ENCODE peak calls at places on chromosomes 13 and 19, in four cellular contexts. One of them, this sample, is unnamed. For H3K4me1, the result is how much of the 10 kb centered on the place peaks cover.

GRCh38 chr19:18300930-18301717 is 19.7 kb upstream of the JUND start:
- DNase-seq in lower lobe of right lung: peak
- DNase-seq in ovary: peak
- DNase-seq in neural progenitor cell: no peak
- DNase-seq in this sample: no peak

GRCh38 chr19:8041553-8041952 is 11.0 kb upstream of the CCL25 start:
- DNase-seq in lower lobe of right lung: no peak
- DNase-seq in ovary: no peak
- DNase-seq in neural progenitor cell: no peak
- DNase-seq in this sample: no peak

GRCh38 chr13:40672310-40673060 is 6.0 kb upstream of the FOXO1 start:
- DNase-seq in lower lobe of right lung: no peak
- DNase-seq in ovary: no peak
- DNase-seq in neural progenitor cell: no peak
- DNase-seq in this sample: no peak

GRCh38 chr13:100434010-100434763 is 154.4 kb downstream of the GGACT start:
- DNase-seq in neural progenitor cell: no peak
- DNase-seq in lower lobe of right lung: no peak
- DNase-seq in ovary: no peak
- DNase-seq in this sample: no peak

GRCh38 chr19:53898680-53899341 is 10.3 kb upstream of the CACNG7 start:
- DNase-seq in lower lobe of right lung: no peak
- DNase-seq in neural progenitor cell: peak
- DNase-seq in ovary: no peak
- DNase-seq in this sample: no peak

GRCh38 chr13:43085545-43085944 is 62.2 kb downstream of the DNAJC15 start:
- DNase-seq in ovary: no peak
- DNase-seq in neural progenitor cell: no peak
- DNase-seq in lower lobe of right lung: no peak
- DNase-seq in this sample: no peak

GRCh38 chr13:23510979-23511735 is 59.1 kb upstream of the TNFRSF19 start:
- DNase-seq in neural progenitor cell: peak
- DNase-seq in lower lobe of right lung: no peak
- DNase-seq in ovary: no peak
- DNase-seq in this sample: no peak

GRCh38 chr13:28478127-28478526 is 16.8 kb downstream of the FLT1 start:
- DNase-seq in ovary: no peak
- DNase-seq in lower lobe of right lung: no peak
- DNase-seq in neural progenitor cell: no peak
- DNase-seq in this sample: no peak

GRCh38 chr19:52660981-52661380 is 22.8 kb upstream of the ZNF83 start:
- DNase-seq in neural progenitor cell: no peak
- DNase-seq in ovary: no peak
- DNase-seq in lower lobe of right lung: no peak
- DNase-seq in this sample: no peak

GRCh38 chr19:40982594-40983101 is 8.4 kb upstream of the CYP2B6 start:
- DNase-seq in lower lobe of right lung: no peak
- DNase-seq in ovary: no peak
- DNase-seq in neural progenitor cell: no peak
- DNase-seq in this sample: no peak

GRCh38 chr13:111373486-111373885 is 53.0 kb downstream of the TEX29 start:
- DNase-seq in ovary: no peak
- DNase-seq in lower lobe of right lung: no peak
- DNase-seq in neural progenitor cell: no peak
- DNase-seq in this sample: no peak

GRCh38 chr13:110680852-110681251 is 25.1 kb downstream of the CARS2 start:
- DNase-seq in lower lobe of right lung: no peak
- DNase-seq in ovary: no peak
- DNase-seq in neural progenitor cell: peak
- DNase-seq in this sample: no peak

GRCh38 chr13:35994131-35994966 is 136.8 kb downstream of the DCLK1 start:
- DNase-seq in neural progenitor cell: no peak
- DNase-seq in ovary: peak
- DNase-seq in lower lobe of right lung: no peak
- DNase-seq in this sample: peak

GRCh38 chr19:8208119-8208709 is 956 bp upstream of the CERS4 start:
- DNase-seq in lower lobe of right lung: peak
- DNase-seq in ovary: no peak
- DNase-seq in neural progenitor cell: peak
- DNase-seq in this sample: peak

GRCh38 chr13:26663801-26664200 is 96.8 kb downstream of the GPR12 start:
- DNase-seq in neural progenitor cell: no peak
- DNase-seq in ovary: no peak
- DNase-seq in lower lobe of right lung: no peak
- DNase-seq in this sample: no peak

GRCh38 chr13:50914301-50914700 is 4.7 kb downstream of the RNASEH2B start:
- DNase-seq in lower lobe of right lung: no peak
- DNase-seq in neural progenitor cell: no peak
- DNase-seq in ovary: no peak
- DNase-seq in this sample: no peak

GRCh38 chr19:11208526-11209471 is 11.5 kb upstream of the KANK2 start:
- DNase-seq in lower lobe of right lung: no peak
- DNase-seq in ovary: no peak
- DNase-seq in neural progenitor cell: no peak
- DNase-seq in this sample: no peak

GRCh38 chr13:94233401-94233800 is 246.1 kb downstream of the DCT start:
- DNase-seq in neural progenitor cell: no peak
- DNase-seq in lower lobe of right lung: no peak
- DNase-seq in ovary: no peak
- DNase-seq in this sample: no peak

GRCh38 chr19:47284324-47284899 is 9.7 kb downstream of the INAFM1 start:
- DNase-seq in neural progenitor cell: peak
- DNase-seq in ovary: no peak
- DNase-seq in lower lobe of right lung: no peak
- DNase-seq in this sample: peak

GRCh38 chr13:27792393-27793218 is at the start of gene GSX1:
- DNase-seq in ovary: peak
- DNase-seq in neural progenitor cell: peak
- DNase-seq in lower lobe of right lung: peak
- DNase-seq in this sample: peak

GRCh38 chr19:7427944-7428343 is 60.9 kb downstream of the PEX11G start:
- DNase-seq in ovary: no peak
- DNase-seq in lower lobe of right lung: no peak
- DNase-seq in neural progenitor cell: no peak
- DNase-seq in this sample: no peak

GRCh38 chr13:64078025-64078424 is 2662.4 kb upstream of the PCDH20 start:
- DNase-seq in neural progenitor cell: no peak
- DNase-seq in ovary: no peak
- DNase-seq in lower lobe of right lung: no peak
- DNase-seq in this sample: no peak

GRCh38 chr19:10871711-10872550 is 578 bp downstream of the CARM1 start:
- DNase-seq in lower lobe of right lung: peak
- DNase-seq in neural progenitor cell: peak
- DNase-seq in ovary: peak
- DNase-seq in this sample: no peak

GRCh38 chr19:57814505-57815246 is at the start of gene ZNF552:
- DNase-seq in neural progenitor cell: peak
- DNase-seq in lower lobe of right lung: peak
- DNase-seq in ovary: peak
- DNase-seq in this sample: peak

GRCh38 chr19:49497047-49497789 is 984 bp downstream of the RPS11 start:
- DNase-seq in ovary: no peak
- DNase-seq in neural progenitor cell: peak
- DNase-seq in lower lobe of right lung: peak
- DNase-seq in this sample: no peak

GRCh38 chr19:31253816-31254551 is 95.3 kb downstream of the TSHZ3 start:
- DNase-seq in ovary: peak
- DNase-seq in neural progenitor cell: no peak
- DNase-seq in lower lobe of right lung: no peak
- DNase-seq in this sample: peak

GRCh38 chr13:76440568-76440967 is 445.6 kb downstream of the KCTD12 start:
- DNase-seq in lower lobe of right lung: no peak
- DNase-seq in neural progenitor cell: no peak
- DNase-seq in ovary: no peak
- DNase-seq in this sample: no peak

GRCh38 chr19:57410748-57411671 is at the start of gene ZNF17:
- DNase-seq in ovary: peak
- DNase-seq in lower lobe of right lung: peak
- DNase-seq in neural progenitor cell: peak
- DNase-seq in this sample: peak

GRCh38 chr19:35545001-35545854 is at the start of gene TMEM147:
- DNase-seq in neural progenitor cell: peak
- DNase-seq in ovary: peak
- DNase-seq in lower lobe of right lung: peak
- DNase-seq in this sample: peak

GRCh38 chr19:18607222-18608101 is 863 bp upstream of the CRLF1 start:
- DNase-seq in neural progenitor cell: peak
- DNase-seq in ovary: no peak
- DNase-seq in lower lobe of right lung: no peak
- DNase-seq in this sample: no peak

GRCh38 chr13:102291587-102292218 is 110.1 kb downstream of the FGF14 start:
- DNase-seq in lower lobe of right lung: no peak
- DNase-seq in ovary: no peak
- DNase-seq in neural progenitor cell: no peak
- DNase-seq in this sample: no peak

GRCh38 chr19:55070755-55071502 is 4.7 kb upstream of the EPS8L1 start:
- DNase-seq in lower lobe of right lung: no peak
- DNase-seq in ovary: no peak
- DNase-seq in neural progenitor cell: no peak
- DNase-seq in this sample: peak

GRCh38 chr19:34306213-34306661 is 51.9 kb downstream of the GARRE1 start:
- DNase-seq in neural progenitor cell: no peak
- DNase-seq in lower lobe of right lung: no peak
- DNase-seq in ovary: no peak
- DNase-seq in this sample: no peak

GRCh38 chr19:13796301-13797057 is 1.2 kb downstream of the ZSWIM4 start:
- DNase-seq in lower lobe of right lung: peak
- DNase-seq in ovary: peak
- DNase-seq in neural progenitor cell: peak
- DNase-seq in this sample: peak
- TF ChIP-seq CTCF in lower lobe of right lung: peak
- TF ChIP-seq CTCF in ovary: no peak
- TF ChIP-seq CTCF in neural progenitor cell: no peak
- TF ChIP-seq CTCF in this sample: no peak

DNA sequence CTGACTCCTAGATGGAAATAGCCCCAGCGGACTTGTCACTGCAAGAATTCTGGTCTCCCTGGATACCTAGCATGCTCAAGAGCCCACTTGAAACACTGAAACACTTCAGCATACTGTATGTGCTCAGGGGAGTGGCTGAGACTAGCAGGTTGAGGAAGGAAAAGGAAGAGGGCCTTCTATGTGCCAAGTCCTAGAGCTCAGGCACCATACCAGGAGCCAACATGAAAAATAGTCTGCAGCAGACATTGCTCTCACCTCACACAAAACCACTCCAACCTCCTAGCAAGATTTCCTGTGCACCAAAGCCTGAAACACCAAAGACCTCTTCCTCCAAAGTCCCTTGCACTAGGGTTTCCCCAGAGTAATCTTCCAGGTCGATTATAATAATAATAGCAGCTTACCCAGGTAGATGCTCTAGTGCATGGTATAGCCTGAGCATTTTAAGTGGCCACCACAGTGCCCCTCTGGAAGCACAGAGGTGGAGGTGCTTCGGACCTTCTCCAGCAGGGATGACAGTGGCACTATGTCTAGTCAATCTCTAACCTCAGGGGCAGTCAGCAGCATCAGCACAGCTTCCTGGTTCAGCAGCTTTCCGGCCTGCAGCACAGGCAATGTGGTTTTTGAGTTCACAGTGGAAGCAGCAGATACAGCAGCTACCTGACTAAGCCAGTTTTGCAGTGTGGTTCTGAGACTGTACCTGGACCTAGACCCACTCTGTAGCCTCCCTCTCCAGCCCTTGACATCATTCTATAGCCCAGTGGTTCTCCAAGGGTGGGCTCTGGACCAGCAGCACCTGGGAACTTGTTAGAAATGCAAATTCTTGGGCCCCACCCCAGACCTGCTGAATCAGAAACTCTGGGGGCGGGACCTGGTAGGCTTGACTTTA is 45.6 kb upstream of the UBE2L5 start:
- DNase-seq in lower lobe of right lung: no peak
- DNase-seq in ovary: no peak
- DNase-seq in neural progenitor cell: no peak
- DNase-seq in this sample: no peak
- H3K4me1 ChIP-seq in lower lobe of right lung: under half
- H3K4me1 ChIP-seq in ovary: under half
- H3K4me1 ChIP-seq in neural progenitor cell: under half
- H3K4me1 ChIP-seq in this sample: under half

DNA sequence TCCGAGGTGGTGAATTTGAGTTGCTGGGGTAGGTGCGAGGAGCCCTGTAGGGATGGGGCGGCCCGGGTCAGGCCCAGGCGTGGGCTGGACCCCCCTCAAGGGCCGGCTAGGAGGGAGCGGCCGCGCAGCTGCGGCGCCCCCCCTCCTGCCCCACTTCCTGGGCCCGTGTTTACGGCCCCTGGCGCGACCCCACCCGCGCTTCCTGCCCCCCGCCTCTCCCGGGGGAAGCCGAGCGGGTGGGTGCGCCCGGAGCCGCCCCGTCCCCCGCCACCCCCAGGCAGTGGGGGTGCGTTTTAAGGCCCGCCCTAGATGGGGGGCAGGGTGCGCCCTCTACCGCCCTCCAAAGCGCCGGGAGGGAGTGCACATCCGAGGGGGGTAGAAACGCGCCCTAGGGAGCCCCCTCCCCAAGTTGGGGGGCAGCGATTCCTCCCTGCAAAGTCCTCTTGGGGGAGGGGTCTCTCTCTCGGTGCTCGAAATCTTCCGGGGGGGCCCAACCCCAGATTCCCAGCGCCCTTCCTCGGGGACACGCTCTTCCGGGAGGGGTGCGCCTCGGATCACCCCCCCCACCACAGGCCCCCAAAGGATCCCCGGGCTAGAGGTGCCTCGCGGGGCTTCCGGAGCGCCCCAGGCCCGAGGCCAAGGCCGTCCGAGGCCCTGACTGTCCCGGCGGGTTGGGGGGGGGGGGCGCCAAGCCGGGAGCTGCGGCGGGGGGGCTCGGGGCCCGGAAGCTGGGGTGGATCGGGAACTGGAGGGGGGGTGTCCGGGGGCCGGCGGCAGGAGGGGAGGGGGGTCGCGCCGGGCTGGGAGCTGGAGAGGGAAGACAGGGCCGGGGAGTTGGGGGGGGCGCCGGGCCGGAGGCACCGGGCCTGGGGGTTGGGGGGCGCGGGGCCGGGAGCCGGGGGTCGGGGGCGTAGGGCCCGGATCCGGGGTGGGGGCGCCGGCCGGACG is 807 bp downstream of the TLE5 start:
- DNase-seq in neural progenitor cell: no peak
- DNase-seq in ovary: peak
- DNase-seq in lower lobe of right lung: peak
- DNase-seq in this sample: peak
- TF ChIP-seq CTCF in neural progenitor cell: peak
- TF ChIP-seq CTCF in ovary: no peak
- TF ChIP-seq CTCF in lower lobe of right lung: peak
- TF ChIP-seq CTCF in this sample: no peak

DNA sequence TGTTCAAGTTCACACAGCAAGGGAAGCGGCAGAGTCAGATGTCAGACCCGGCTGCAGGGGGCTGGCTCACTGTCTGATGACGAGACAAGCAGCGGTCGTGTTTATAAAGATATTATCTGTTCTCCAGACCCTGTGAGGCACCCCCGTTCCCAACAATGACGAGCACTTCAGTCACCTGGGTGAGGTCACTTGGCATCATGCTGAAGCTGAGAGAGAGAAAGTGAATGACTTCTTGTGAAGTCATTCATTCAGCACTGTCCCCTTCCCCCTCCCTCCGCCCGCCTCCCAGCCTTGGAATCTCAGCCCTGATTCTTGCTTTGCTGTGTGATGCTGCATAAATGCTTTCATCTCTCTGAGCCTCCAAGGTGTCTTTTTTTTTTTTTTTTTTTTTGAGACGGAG is 4.9 kb upstream of the LYPD3 start:
- DNase-seq in neural progenitor cell: no peak
- DNase-seq in lower lobe of right lung: no peak
- DNase-seq in ovary: no peak
- DNase-seq in this sample: no peak
- H3K4me1 ChIP-seq in neural progenitor cell: under half
- H3K4me1 ChIP-seq in lower lobe of right lung: under half
- H3K4me1 ChIP-seq in ovary: under half
- H3K4me1 ChIP-seq in this sample: under half

This sample was measured in prostate gland.